ENCODE peak calls at places on chromosome 12, in seven cellular contexts. V is SJCRH30; R is frontal cortex; I is brain microvascular endothelial cell; J is activated gamma-delta T cell treated with anti-CD3 and anti-CD28 coated beads, Interleukin-2, amount 50 U/mL, for 16 hours; P is stimulated activated CD4-positive, alpha-beta T cell treated with anti-CD3 and anti-CD28 coated beads, Interleukin-4, amount 100 ng/mL, for 24 hours; X is type B pancreatic cell. F is an unnamed sample.

GRCh38 chr12:120474092-120474960 is 4.8 kb upstream of the SRSF9 start:
- DNase-seq in V (no peak), R (no peak), I (peak; percentile 66), J (no peak), P (no peak), X (no peak), F (peak; percentile 78)

GRCh38 chr12:110995016-110995415 is 74.6 kb upstream of the MYL2 start:
- DNase-seq in V (no peak), R (no peak), I (no peak), J (no peak), P (no peak), X (no peak), F (no peak)

GRCh38 chr12:75710361-75711069 is 199.1 kb upstream of the KRR1 start:
- DNase-seq in V (no peak), R (no peak), I (no peak), J (no peak), P (no peak), X (no peak), F (no peak)

GRCh38 chr12:54958048-54958658 is 26.4 kb downstream of the TESPA1 start:
- DNase-seq in V (peak; percentile 63), R (no peak), I (peak; percentile 55), J (peak; percentile 45), P (peak; percentile 71), X (no peak), F (no peak)

GRCh38 chr12:88951177-88951576 is 370.9 kb upstream of the KITLG start:
- DNase-seq in V (no peak), R (no peak), I (no peak), J (no peak), P (no peak), X (no peak), F (no peak)

GRCh38 chr12:109951751-109952150 is 44.4 kb downstream of the GIT2 start:
- DNase-seq in V (peak; percentile 90), R (no peak), I (peak; percentile 79), J (no peak), P (no peak), X (no peak), F (peak; percentile 50)

GRCh38 chr12:113359939-113360748 is 1.8 kb downstream of the PLBD2 start:
- DNase-seq in V (no peak), R (no peak), I (peak; percentile 6), J (no peak), P (no peak), X (no peak), F (no peak)

GRCh38 chr12:66776974-66777373 is 98.1 kb upstream of the GRIP1 start:
- DNase-seq in V (no peak), R (no peak), I (no peak), J (peak; percentile 16), P (peak; percentile 34), X (no peak), F (no peak)

GRCh38 chr12:11517080-11517479 is 121.7 kb upstream of the PRB2 start:
- DNase-seq in V (no peak), R (no peak), I (no peak), J (no peak), P (no peak), X (no peak), F (no peak)

GRCh38 chr12:124147579-124147978 is 147.3 kb upstream of the RFLNA start:
- DNase-seq in V (peak; percentile 60), R (no peak), I (no peak), J (no peak), P (no peak), X (no peak), F (no peak)

GRCh38 chr12:25996677-25997076 is 38.2 kb downstream of the RASSF8 start:
- DNase-seq in V (no peak), R (no peak), I (no peak), J (no peak), P (no peak), X (no peak), F (no peak)

GRCh38 chr12:3117144-3117581 is 40.0 kb downstream of the TSPAN9 start:
- DNase-seq in V (no peak), R (no peak), I (peak; percentile 79), J (no peak), P (no peak), X (no peak), F (no peak)

GRCh38 chr12:110224379-110225304 is 56.4 kb upstream of the ATP2A2 start:
- DNase-seq in V (peak; percentile 22), R (peak; percentile 18), I (peak; percentile 43), J (no peak), P (no peak), X (no peak), F (no peak)

GRCh38 chr12:47754126-47754525 is 4.6 kb downstream of the RAPGEF3 start:
- DNase-seq in V (no peak), R (no peak), I (no peak), J (no peak), P (no peak), X (no peak), F (no peak)

GRCh38 chr12:16844875-16845274 is 238.9 kb upstream of the LMO3 start:
- DNase-seq in V (peak; percentile 8), R (no peak), I (no peak), J (no peak), P (no peak), X (no peak), F (no peak)

GRCh38 chr12:6180300-6181051 is 19.7 kb upstream of the CD9 start:
- DNase-seq in V (peak; percentile 38), R (no peak), I (peak; percentile 63), J (no peak), P (no peak), X (no peak), F (no peak)

GRCh38 chr12:117069926-117070900 is 29.0 kb downstream of the TESC start:
- DNase-seq in V (no peak), R (no peak), I (no peak), J (no peak), P (no peak), X (no peak), F (no peak)

GRCh38 chr12:62647586-62647985 is 181.0 kb downstream of the MON2 start:
- DNase-seq in V (no peak), R (no peak), I (no peak), J (no peak), P (no peak), X (no peak), F (no peak)

GRCh38 chr12:74111688-74112360 is 425.8 kb upstream of the ATXN7L3B start:
- DNase-seq in V (peak; percentile 56), R (no peak), I (peak; percentile 25), J (no peak), P (no peak), X (no peak), F (no peak)

GRCh38 chr12:47722926-47723631 is 2.2 kb downstream of the ENDOU start:
- DNase-seq in V (no peak), R (no peak), I (no peak), J (no peak), P (no peak), X (no peak), F (no peak)

GRCh38 chr12:133180669-133181068 is 626 bp upstream of the ZNF268 start:
- DNase-seq in V (no peak), R (no peak), I (no peak), J (no peak), P (no peak), X (no peak), F (no peak)

GRCh38 chr12:71128191-71128590 is 29.6 kb downstream of the TSPAN8 start:
- DNase-seq in V (no peak), R (no peak), I (no peak), J (no peak), P (no peak), X (no peak), F (no peak)

GRCh38 chr12:124518051-124518932 is 49.1 kb downstream of the NCOR2 start:
- DNase-seq in V (peak; percentile 96), R (peak; percentile 89), I (peak; percentile 99), J (no peak), P (no peak), X (peak; percentile 90), F (peak; percentile 88)